ENCODE peak calls at places on chromosomes 3 and 15, in five cellular contexts. L is iris pigment epithelial cell, G is bronchial epithelial cell, E is GM10248, F is natural killer cell. A is an unnamed sample.

GRCh38 chr3:17640466-17640865 is 102.0 kb downstream of the TBC1D5 start:
- DNase-seq in G (peak; percentile 56), E (no peak), L (peak; percentile 57), F (no peak), A (no peak)

GRCh38 chr15:39495871-39496459 is 84.9 kb upstream of the THBS1 start:
- DNase-seq in L (peak; percentile 74), G (peak; percentile 64), F (no peak), E (no peak), A (no peak)

GRCh38 chr3:184791134-184791533 is 20.8 kb upstream of the VPS8 start:
- DNase-seq in E (no peak), F (no peak), L (no peak), G (no peak), A (no peak)

GRCh38 chr3:112774293-112774926 is 72.3 kb downstream of the CD200R1L start:
- DNase-seq in E (no peak), G (peak; percentile 95), F (no peak), L (peak; percentile 90), A (no peak)

GRCh38 chr3:4351164-4351855 is 48.1 kb downstream of the SETMAR start:
- DNase-seq in E (peak; percentile 31), F (peak; percentile 23), L (peak; percentile 20), G (peak; percentile 9), A (peak; percentile 21)

GRCh38 chr3:14486460-14486859 is 53.7 kb downstream of the GRIP2 start:
- DNase-seq in L (no peak), G (no peak), E (no peak), F (no peak), A (no peak)

GRCh38 chr3:108838411-108838810 is 15.8 kb downstream of the TRAT1 start:
- DNase-seq in F (no peak), L (no peak), E (no peak), G (no peak), A (no peak)

GRCh38 chr3:58994746-58995330 is 55.0 kb downstream of the CFAP20DC start:
- DNase-seq in E (peak; percentile 51), L (peak; percentile 78), F (no peak), G (peak; percentile 76), A (peak; percentile 53)

GRCh38 chr3:123841476-123842238 is 42.5 kb downstream of the MYLK start:
- DNase-seq in G (peak; percentile 13), F (no peak), L (peak; percentile 42), E (no peak), A (no peak)

GRCh38 chr3:143507735-143508580 is 340.3 kb downstream of the SLC9A9 start:
- DNase-seq in E (no peak), G (peak; percentile 85), L (peak; percentile 92), F (no peak), A (no peak)

GRCh38 chr15:73854265-73854664 is 19.1 kb upstream of the TBC1D21 start:
- DNase-seq in L (no peak), F (no peak), G (no peak), E (no peak), A (no peak)

GRCh38 chr3:123799544-123800351 is 84.4 kb downstream of the MYLK start:
- DNase-seq in L (peak; percentile 77), E (no peak), G (peak; percentile 92), F (no peak), A (no peak)

GRCh38 chr3:113844622-113845222 is 6.1 kb downstream of the GRAMD1C start:
- DNase-seq in E (peak; percentile 43), L (peak; percentile 44), G (peak; percentile 51), F (no peak), A (peak; percentile 60)

GRCh38 chr3:127074900-127075360 is 92.0 kb downstream of the PLXNA1 start:
- DNase-seq in G (peak; percentile 67), E (peak; percentile 44), L (peak; percentile 85), F (no peak), A (peak; percentile 44)

GRCh38 chr3:127050733-127051132 is 67.8 kb downstream of the PLXNA1 start:
- DNase-seq in G (no peak), E (no peak), F (no peak), L (no peak), A (no peak)